ENCODE peak calls at places on chromosomes 2 and 18, in six cellular contexts. K is tibial artery, J is tibial nerve, X is ovary, Y is NB4, N is PC-9. W is an unnamed sample.

GRCh38 chr2:121771976-121772742 is 16.7 kb downstream of the TSN start:
- DNase-seq in N (no peak), X (no peak), Y (no peak), J (no peak), K (no peak), W (peak)

GRCh38 chr2:59182249-59182648 is 941.1 kb upstream of the FANCL start:
- DNase-seq in X (no peak), K (no peak), N (no peak), Y (peak), J (no peak), W (peak)

GRCh38 chr2:172677363-172677762 is 58.3 kb upstream of the RAPGEF4 start:
- DNase-seq in Y (no peak), K (no peak), J (no peak), N (no peak), X (no peak), W (no peak)

GRCh38 chr18:60987963-60988362 is 345.3 kb upstream of the CDH20 start:
- DNase-seq in J (no peak), K (no peak), N (no peak), Y (no peak), X (no peak), W (peak)

GRCh38 chr18:7682334-7682733 is 115.2 kb downstream of the PTPRM start:
- DNase-seq in X (no peak), N (no peak), Y (no peak), J (no peak), K (no peak), W (no peak)

GRCh38 chr2:45119855-45120254 is 110.6 kb upstream of the SIX2 start:
- DNase-seq in Y (no peak), K (no peak), J (no peak), X (no peak), N (peak), W (peak)

GRCh38 chr18:26383454-26384270 is 157.4 kb downstream of the TAF4B start:
- DNase-seq in Y (peak), J (no peak), N (no peak), K (no peak), X (no peak), W (peak)

GRCh38 chr18:11393486-11393885 is 215.9 kb upstream of the SLC35G4 start:
- DNase-seq in K (no peak), J (no peak), N (no peak), X (peak), Y (peak), W (no peak)

GRCh38 chr18:29062921-29063320 is 886.0 kb upstream of the CDH2 start:
- DNase-seq in J (no peak), N (no peak), Y (no peak), X (no peak), K (no peak), W (no peak)

GRCh38 chr2:158999458-158999857 is 31.0 kb downstream of the TANC1 start:
- DNase-seq in K (no peak), N (no peak), Y (peak), J (no peak), X (no peak), W (peak)

GRCh38 chr2:67938053-67938452 is 124.8 kb downstream of the C1D start:
- DNase-seq in K (no peak), N (no peak), J (no peak), Y (no peak), X (no peak), W (no peak)

GRCh38 chr2:122758967-122759366 is 1003.5 kb downstream of the TSN start:
- DNase-seq in J (no peak), Y (no peak), N (no peak), X (no peak), K (no peak), W (no peak)

GRCh38 chr2:184178229-184178628 is 420.1 kb upstream of the ZNF804A start:
- DNase-seq in X (no peak), J (no peak), N (no peak), K (no peak), Y (no peak), W (no peak)

GRCh38 chr2:73063909-73064875 is 7.3 kb downstream of the SFXN5 start:
- DNase-seq in Y (no peak), N (peak), K (no peak), J (no peak), X (no peak), W (peak)

GRCh38 chr2:20443276-20443920 is 3.5 kb upstream of the RHOB start:
- DNase-seq in J (peak), N (peak), X (peak), K (peak), Y (peak), W (peak)

GRCh38 chr2:28545590-28546195 is 49.8 kb downstream of the PLB1 start:
- DNase-seq in N (peak), J (no peak), X (no peak), Y (peak), K (no peak), W (no peak)

GRCh38 chr2:86807462-86808275 is 17.0 kb upstream of the CD8A start:
- DNase-seq in X (peak), N (peak), K (peak), J (no peak), Y (peak), W (peak)

GRCh38 chr18:21404426-21404825 is 162.4 kb downstream of the GREB1L start:
- DNase-seq in Y (no peak), J (no peak), X (no peak), N (peak), K (no peak), W (no peak)

GRCh38 chr2:45755585-45756330 is 104.3 kb downstream of the PRKCE start:
- DNase-seq in X (no peak), K (no peak), Y (no peak), J (no peak), N (no peak), W (no peak)

GRCh38 chr18:75364512-75364911 is 63.0 kb downstream of the SMIM21 start:
- DNase-seq in K (no peak), N (no peak), X (no peak), Y (peak), J (no peak), W (peak)

GRCh38 chr2:164388511-164388910 is 232.8 kb downstream of the GRB14 start:
- DNase-seq in J (no peak), K (no peak), N (peak), Y (peak), X (no peak), W (peak)

GRCh38 chr18:51135795-51136194 is 61.7 kb downstream of the MEX3C start:
- DNase-seq in N (no peak), J (no peak), X (no peak), K (no peak), Y (peak), W (no peak)

GRCh38 chr2:67216103-67216502 is 181.0 kb upstream of the ETAA1 start:
- DNase-seq in Y (no peak), N (no peak), J (no peak), K (no peak), X (no peak), W (no peak)

GRCh38 chr2:132937629-132938028 is 267.6 kb upstream of the LYPD1 start:
- DNase-seq in Y (no peak), N (no peak), K (no peak), X (no peak), J (no peak), W (peak)

GRCh38 chr2:110958720-110959119 is 162.0 kb upstream of the BCL2L11 start:
- DNase-seq in J (no peak), K (no peak), Y (no peak), N (no peak), X (no peak), W (no peak)

GRCh38 chr2:41914936-41915335 is 132.9 kb upstream of the PKDCC start:
- DNase-seq in X (no peak), Y (no peak), J (no peak), K (no peak), N (no peak), W (no peak)

GRCh38 chr2:45237850-45238542 is 228.7 kb upstream of the SIX2 start:
- DNase-seq in N (peak), J (no peak), K (peak), Y (peak), X (no peak), W (peak)

GRCh38 chr18:76754381-76754780 is 68.0 kb upstream of the ZNF236 start:
- DNase-seq in J (no peak), K (no peak), N (no peak), Y (no peak), X (no peak), W (no peak)

GRCh38 chr2:118858485-118859156 is 11.2 kb upstream of the EN1 start:
- DNase-seq in Y (no peak), N (no peak), K (no peak), X (no peak), J (no peak), W (no peak)

GRCh38 chr2:239299218-239299939 is 101.4 kb downstream of the HDAC4 start:
- DNase-seq in N (no peak), J (no peak), X (peak), Y (no peak), K (peak), W (no peak)

GRCh38 chr2:173090291-173090877 is 14.7 kb downstream of the MAP3K20 start:
- DNase-seq in X (no peak), K (no peak), J (no peak), Y (no peak), N (no peak), W (peak)

GRCh38 chr18:25349131-25349925 is 2.6 kb downstream of the ZNF521 start:
- DNase-seq in N (no peak), X (peak), Y (no peak), K (peak), J (no peak), W (peak)

GRCh38 chr2:169362346-169363026 is at the start of gene LRP2:
- DNase-seq in J (no peak), N (no peak), K (no peak), X (no peak), Y (peak), W (no peak)

GRCh38 chr2:74745766-74746165 is 88.2 kb upstream of the HK2 start:
- DNase-seq in Y (no peak), K (no peak), N (no peak), J (no peak), X (no peak), W (no peak)

GRCh38 chr2:109497911-109498870 is 115.6 kb downstream of the SEPTIN10 start:
- DNase-seq in Y (no peak), X (no peak), K (no peak), N (no peak), J (no peak), W (peak)

GRCh38 chr2:153575171-153575853 is 96.8 kb upstream of the RPRM start:
- DNase-seq in K (no peak), X (no peak), N (no peak), Y (peak), J (no peak), W (no peak)
- TF ChIP-seq CTCF in K (no peak), X (no peak), N (no peak), Y (no peak), J (no peak), W (no peak)

GRCh38 chr2:57549642-57550102 is 496.9 kb upstream of the VRK2 start:
- DNase-seq in N (no peak), X (no peak), Y (peak), J (no peak), K (no peak), W (no peak)
- TF ChIP-seq CTCF in N (peak), X (no peak), Y (peak), J (no peak), K (no peak), W (peak)

GRCh38 chr2:216777637-216778273 is 82.1 kb downstream of the TNP1 start:
- DNase-seq in Y (peak), N (peak), K (no peak), J (no peak), X (no peak), W (peak)
- TF ChIP-seq CTCF in Y (peak), N (peak), K (peak), J (peak), X (no peak), W (peak)

DNA sequence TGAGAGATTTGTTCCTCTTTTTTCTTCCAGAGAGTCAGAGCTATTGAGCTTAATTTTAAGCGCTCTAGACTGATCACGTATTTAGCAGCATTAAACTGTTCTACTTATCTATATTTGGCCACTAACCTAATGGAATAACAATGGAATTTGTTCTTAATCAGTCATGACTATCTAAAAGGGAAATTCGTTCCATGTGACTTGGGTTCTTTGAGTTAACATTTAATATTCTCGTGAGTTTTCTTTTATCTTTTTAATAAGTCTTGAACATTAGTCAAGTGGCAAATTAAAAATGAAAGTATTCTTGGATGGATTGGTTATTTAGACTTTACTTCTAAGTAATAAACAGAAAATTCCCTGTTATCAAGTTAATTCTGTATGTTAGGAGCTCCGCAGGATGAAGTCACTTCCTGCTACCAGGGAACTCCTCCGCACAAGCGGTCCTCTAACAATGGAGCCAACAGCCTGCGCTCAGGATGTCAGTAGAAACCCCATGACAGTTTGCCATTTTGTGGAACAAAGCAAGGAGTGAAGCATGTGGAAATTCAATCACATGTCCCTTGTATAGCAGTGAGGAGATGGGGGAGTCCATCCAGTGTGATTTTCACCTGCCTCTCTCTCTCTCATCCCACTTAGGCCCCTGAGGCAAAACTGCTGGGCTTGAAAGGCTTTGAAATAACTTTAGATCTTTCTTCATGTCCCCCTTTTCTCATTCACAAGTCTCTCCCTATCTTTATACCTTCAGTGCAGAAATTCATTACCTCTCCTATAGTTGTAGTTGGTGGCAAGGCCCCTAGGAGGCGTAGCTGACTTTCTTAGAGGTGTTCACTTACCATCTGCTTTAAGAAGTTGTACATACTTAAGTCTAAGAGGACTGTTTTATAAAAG is 138.1 kb downstream of the WDR7 start:
- DNase-seq in X (no peak), Y (peak), J (no peak), K (no peak), N (no peak), W (peak)
- TF ChIP-seq CTCF in X (no peak), Y (peak), J (no peak), K (no peak), N (peak), W (peak)

GRCh38 chr2:22932288-22932687 is 452.7 kb upstream of the KLHL29 start:
- DNase-seq in Y (no peak), J (no peak), N (no peak), K (no peak), X (no peak), W (no peak)
- TF ChIP-seq CTCF in Y (no peak), J (no peak), N (no peak), K (no peak), X (no peak), W (no peak)

GRCh38 chr2:161063074-161063945 is 96.9 kb upstream of the TANK start:
- DNase-seq in K (peak), X (peak), N (peak), J (peak), Y (peak), W (peak)

GRCh38 chr2:161059388-161059787 is 100.8 kb upstream of the TANK start:
- DNase-seq in X (no peak), N (no peak), K (no peak), Y (no peak), J (no peak), W (no peak)

GRCh38 chr2:161061786-161062185 is 98.4 kb upstream of the TANK start:
- DNase-seq in X (no peak), J (no peak), K (no peak), N (no peak), Y (no peak), W (no peak)

GRCh38 chr2:161067846-161068245 is 92.4 kb upstream of the TANK start:
- DNase-seq in Y (no peak), K (no peak), X (no peak), N (no peak), J (no peak), W (no peak)

GRCh38 chr2:161063946-161064306 is 96.3 kb upstream of the TANK start:
- DNase-seq in J (no peak), Y (no peak), N (no peak), X (no peak), K (no peak), W (no peak)
- TF ChIP-seq CTCF in J (no peak), Y (no peak), N (peak), X (no peak), K (no peak), W (no peak)

GRCh38 chr2:30222636-30223360 is 8.5 kb upstream of the LBH start:
- DNase-seq in J (no peak), Y (no peak), N (no peak), K (no peak), X (no peak), W (no peak)
- TF ChIP-seq CTCF in J (no peak), Y (no peak), N (no peak), K (no peak), X (no peak), W (no peak)

GRCh38 chr2:212592695-212593094 is 54.1 kb upstream of the ERBB4 start:
- DNase-seq in J (no peak), K (no peak), X (no peak), Y (no peak), N (no peak), W (no peak)

GRCh38 chr2:212596688-212597087 is 58.1 kb upstream of the ERBB4 start:
- DNase-seq in J (no peak), N (no peak), Y (no peak), K (no peak), X (no peak), W (no peak)

GRCh38 chr2:212595036-212595654 is 56.5 kb upstream of the ERBB4 start:
- DNase-seq in X (no peak), N (no peak), K (no peak), J (no peak), Y (peak), W (peak)
- TF ChIP-seq CTCF in X (no peak), N (peak), K (no peak), J (no peak), Y (no peak), W (peak)

DNA sequence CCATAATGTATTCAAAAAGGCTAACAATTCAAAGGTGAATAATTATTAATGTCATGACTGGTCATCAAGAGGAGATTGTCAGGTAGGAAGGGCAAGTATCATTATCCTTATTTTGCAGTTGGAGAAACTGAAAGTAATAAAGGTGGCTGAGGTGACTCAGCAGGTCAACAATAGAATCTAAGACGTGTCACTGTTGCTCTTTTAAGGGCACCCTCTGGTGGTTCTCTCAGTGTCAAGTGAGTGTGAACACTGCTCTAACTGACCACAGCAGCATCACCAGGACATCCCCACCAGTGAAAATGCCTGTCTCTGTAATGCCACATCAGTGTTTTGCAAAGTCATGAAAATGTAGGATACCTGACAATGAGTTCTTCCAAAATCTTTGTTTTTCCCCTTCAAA is 69.7 kb downstream of the DCC start:
- DNase-seq in J (no peak), N (no peak), X (no peak), K (no peak), Y (peak), W (no peak)
- TF ChIP-seq CTCF in J (no peak), N (peak), X (no peak), K (no peak), Y (no peak), W (no peak)

W was measured in fibroblast of pulmonary artery.